ENCODE peak calls at places on chromosome 18, in ten cellular contexts. C, L, M, B, Q, A, V, K, Y and D are unnamed samples.

GRCh38 chr18:56522826-56523225 is 115.6 kb downstream of the TXNL1 start:
- DNase-seq in K (no peak), A (no peak), Q (peak), M (no peak), L (no peak), V (peak), C (no peak), B (no peak), Y (no peak), D (no peak)

GRCh38 chr18:34783485-34783884 is 73.4 kb downstream of the DTNA start:
- DNase-seq in K (no peak), A (no peak), Q (peak), L (peak), V (peak), B (no peak), M (no peak), C (no peak), Y (no peak), D (no peak)

GRCh38 chr18:6795307-6795706 is 65.8 kb downstream of the ARHGAP28 start:
- DNase-seq in Q (peak), K (no peak), Y (no peak), C (peak), B (no peak), A (no peak), M (no peak), V (peak), L (no peak), D (no peak)

GRCh38 chr18:9825571-9826073 is 60.2 kb upstream of the TXNDC2 start:
- DNase-seq in K (peak), M (no peak), L (peak), C (peak), B (peak), A (no peak), V (peak), Y (peak), Q (peak), D (peak)

GRCh38 chr18:31099490-31100230 is 2.6 kb downstream of the DSC2 start:
- DNase-seq in M (no peak), L (no peak), V (no peak), Y (no peak), C (peak), A (no peak), Q (no peak), K (no peak), B (no peak), D (no peak)

GRCh38 chr18:38481576-38481975 is 916.0 kb upstream of the CELF4 start:
- DNase-seq in M (no peak), L (no peak), V (no peak), C (no peak), Y (no peak), K (no peak), A (no peak), B (no peak), Q (no peak), D (no peak)

GRCh38 chr18:48460929-48461583 is 51.9 kb upstream of the ZBTB7C start:
- DNase-seq in Q (no peak), K (no peak), A (no peak), M (no peak), Y (no peak), V (no peak), L (peak), C (peak), B (no peak), D (no peak)

GRCh38 chr18:29145993-29146539 is 969.1 kb upstream of the CDH2 start:
- DNase-seq in M (no peak), Q (no peak), V (no peak), Y (no peak), B (no peak), K (no peak), A (no peak), L (no peak), C (no peak), D (no peak)

GRCh38 chr18:80253871-80254492 is 6.7 kb upstream of the PARD6G start:
- DNase-seq in V (no peak), Q (peak), C (peak), A (peak), L (no peak), M (no peak), K (no peak), B (peak), Y (no peak), D (peak)

GRCh38 chr18:35039633-35040032 is 1.6 kb upstream of the MAPRE2 start:
- DNase-seq in C (no peak), Y (no peak), V (no peak), Q (no peak), L (peak), K (no peak), M (no peak), B (no peak), A (no peak), D (no peak)

GRCh38 chr18:62281684-62282083 is 43.4 kb upstream of the TNFRSF11A start:
- DNase-seq in Y (no peak), B (no peak), V (peak), C (no peak), K (peak), L (peak), Q (peak), A (no peak), M (no peak), D (no peak)

GRCh38 chr18:79953921-79954651 is 2.6 kb upstream of the SLC66A2 start:
- DNase-seq in C (peak), L (no peak), Q (no peak), K (no peak), A (peak), B (peak), Y (no peak), V (no peak), M (no peak), D (peak)

GRCh38 chr18:70069381-70069780 is 121.7 kb upstream of the CD226 start:
- DNase-seq in C (no peak), L (no peak), A (no peak), V (no peak), B (no peak), Q (no peak), M (no peak), Y (no peak), K (no peak), D (no peak)

GRCh38 chr18:79902640-79903039 is 48.8 kb downstream of the SLC66A2 start:
- DNase-seq in V (no peak), Y (no peak), Q (no peak), C (no peak), A (no peak), L (no peak), M (no peak), K (no peak), B (no peak), D (no peak)

GRCh38 chr18:13623871-13624270 is 102.5 kb downstream of the FAM210A start:
- DNase-seq in V (no peak), L (no peak), M (no peak), Y (no peak), K (no peak), B (no peak), A (no peak), C (no peak), Q (no peak), D (no peak)

GRCh38 chr18:3538456-3538855 is 88.5 kb downstream of the TGIF1 start:
- DNase-seq in Q (no peak), A (no peak), V (peak), Y (peak), B (no peak), C (no peak), K (no peak), L (peak), M (no peak), D (no peak)

GRCh38 chr18:79380816-79381806 is 14.6 kb upstream of the NFATC1 start:
- DNase-seq in A (peak), B (peak), Y (peak), Q (peak), L (peak), V (peak), C (peak), K (no peak), M (peak), D (no peak)

GRCh38 chr18:61329398-61329797 is 3.8 kb upstream of the CDH20 start:
- DNase-seq in A (no peak), M (no peak), Y (no peak), V (no peak), C (no peak), K (no peak), B (no peak), L (no peak), Q (no peak), D (no peak)

GRCh38 chr18:74266161-74266560 is 25.6 kb downstream of the CYB5A start:
- DNase-seq in Y (no peak), V (no peak), K (no peak), A (no peak), L (no peak), Q (peak), B (no peak), C (no peak), M (no peak), D (no peak)

GRCh38 chr18:63098014-63098981 is 221.3 kb downstream of the BCL2 start:
- DNase-seq in B (no peak), L (no peak), A (no peak), V (no peak), Q (no peak), K (no peak), M (no peak), Y (no peak), C (no peak), D (no peak)

GRCh38 chr18:79852561-79853302 is 55.0 kb downstream of the KCNG2 start:
- DNase-seq in M (no peak), V (no peak), K (no peak), L (no peak), Y (no peak), C (no peak), B (no peak), A (no peak), Q (no peak), D (no peak)

GRCh38 chr18:70154591-70155194 is 50.8 kb downstream of the RTTN start:
- DNase-seq in Q (peak), K (peak), L (peak), B (no peak), V (peak), M (no peak), C (no peak), Y (no peak), A (no peak), D (no peak)

GRCh38 chr18:35653392-35653791 is 71.9 kb downstream of the GALNT1 start:
- DNase-seq in B (no peak), L (no peak), Y (no peak), C (no peak), M (no peak), Q (no peak), V (no peak), K (no peak), A (no peak), D (no peak)

GRCh38 chr18:75474332-75474731 is 46.8 kb upstream of the SMIM21 start:
- DNase-seq in L (peak), V (peak), C (no peak), Y (no peak), B (no peak), M (no peak), Q (no peak), K (no peak), A (no peak), D (no peak)

GRCh38 chr18:79378416-79379250 is 17.1 kb upstream of the NFATC1 start:
- DNase-seq in B (peak), Y (peak), M (peak), V (peak), C (peak), L (peak), K (no peak), A (peak), Q (peak), D (no peak)

GRCh38 chr18:46767217-46767616 is 10.4 kb upstream of the ST8SIA5 start:
- DNase-seq in A (no peak), Q (no peak), L (no peak), K (no peak), C (no peak), M (no peak), B (no peak), V (no peak), Y (no peak), D (no peak)

GRCh38 chr18:63834471-63835113 is 52.9 kb upstream of the SERPINB2 start:
- DNase-seq in V (no peak), C (no peak), A (no peak), Y (no peak), M (no peak), Q (no peak), L (no peak), K (peak), B (no peak), D (no peak)

GRCh38 chr18:40983835-40984234 is 971.2 kb upstream of the PIK3C3 start:
- DNase-seq in M (no peak), A (no peak), Y (no peak), K (no peak), Q (no peak), B (no peak), V (no peak), L (no peak), C (no peak), D (no peak)

GRCh38 chr18:58580623-58581022 is 48.3 kb downstream of the ALPK2 start:
- DNase-seq in C (no peak), A (no peak), B (no peak), L (peak), V (peak), M (peak), Y (no peak), K (peak), Q (peak), D (no peak)

GRCh38 chr18:58579561-58580047 is 49.3 kb downstream of the ALPK2 start:
- DNase-seq in A (no peak), Q (peak), K (peak), B (no peak), M (no peak), C (no peak), L (peak), V (peak), Y (no peak), D (no peak)

GRCh38 chr18:58581265-58581664 is 47.6 kb downstream of the ALPK2 start:
- DNase-seq in B (no peak), L (peak), V (peak), M (peak), A (no peak), K (peak), C (no peak), Y (no peak), Q (peak), D (no peak)

GRCh38 chr18:58578835-58579560 is 49.9 kb downstream of the ALPK2 start:
- DNase-seq in A (no peak), C (peak), Q (peak), B (no peak), V (peak), M (no peak), K (peak), L (peak), Y (no peak), D (no peak)

GRCh38 chr18:58580078-58580477 is 48.8 kb downstream of the ALPK2 start:
- DNase-seq in V (peak), L (no peak), C (no peak), K (no peak), M (no peak), A (no peak), Q (peak), Y (no peak), B (no peak), D (no peak)
- H3K4me3 ChIP-seq in V (peak), L (no peak), C (no peak), K (peak), M (no peak), A (no peak), Q (no peak), Y (no peak), B (no peak), D (no peak)

GRCh38 chr18:26804474-26804873 is 61.0 kb downstream of the AQP4 start:
- DNase-seq in K (no peak), L (no peak), Y (no peak), M (peak), B (no peak), V (no peak), Q (no peak), C (peak), A (no peak), D (no peak)
- TF ChIP-seq CTCF in K (no peak), L (no peak), Y (peak), M (peak), B (no peak), V (no peak), Q (no peak), C (peak), A (peak), D (peak)

DNA sequence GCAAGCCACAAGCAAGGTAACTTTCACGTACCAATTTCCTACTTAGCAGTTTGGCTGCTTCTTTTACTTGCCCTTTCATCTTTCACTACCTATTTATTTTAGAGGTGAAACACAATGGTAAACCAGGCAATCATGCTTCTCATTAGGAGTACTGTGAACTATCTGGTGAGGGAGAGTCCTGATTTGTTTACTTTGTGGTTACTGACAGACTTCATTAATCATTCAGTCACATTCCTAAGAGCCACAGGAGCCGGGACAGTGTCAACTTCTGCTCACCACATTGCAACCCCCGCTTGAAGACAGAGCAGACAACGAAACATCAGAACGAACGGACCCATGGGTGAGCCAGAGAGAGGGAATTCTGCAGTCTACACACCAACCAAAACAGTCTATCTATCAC is 28.8 kb downstream of the TUBB6 start:
- DNase-seq in K (no peak), Y (no peak), M (peak), V (peak), L (no peak), Q (peak), C (peak), A (no peak), B (no peak), D (peak)
- H3K4me3 ChIP-seq in K (no peak), Y (no peak), M (peak), V (no peak), L (no peak), Q (no peak), C (no peak), A (no peak), B (no peak), D (no peak)

GRCh38 chr18:51135795-51136194 is 61.7 kb downstream of the MEX3C start:
- DNase-seq in L (no peak), K (no peak), C (no peak), V (no peak), A (no peak), Y (no peak), M (peak), Q (no peak), B (no peak), D (no peak)
- TF ChIP-seq CTCF in L (peak), K (peak), C (peak), V (peak), A (no peak), Y (no peak), M (peak), Q (no peak), B (no peak), D (peak)

GRCh38 chr18:76589866-76590265 is 94.8 kb upstream of the ZNF516 start:
- DNase-seq in B (no peak), K (no peak), Y (no peak), A (no peak), C (no peak), V (no peak), M (no peak), L (no peak), Q (no peak), D (no peak)

GRCh38 chr18:76592096-76592495 is 97.1 kb upstream of the ZNF516 start:
- DNase-seq in B (no peak), Q (no peak), K (no peak), V (no peak), C (no peak), L (no peak), Y (no peak), A (no peak), M (no peak), D (no peak)

GRCh38 chr18:76587147-76587885 is 92.3 kb upstream of the ZNF516 start:
- DNase-seq in K (no peak), B (no peak), M (no peak), A (no peak), Q (no peak), V (no peak), C (no peak), Y (no peak), L (no peak), D (no peak)

GRCh38 chr18:76588591-76589303 is 93.7 kb upstream of the ZNF516 start:
- DNase-seq in V (no peak), L (peak), Y (no peak), C (no peak), Q (peak), K (no peak), B (no peak), A (no peak), M (peak), D (no peak)

GRCh38 chr18:76589309-76589708 is 94.3 kb upstream of the ZNF516 start:
- DNase-seq in A (no peak), Q (no peak), C (no peak), Y (no peak), M (no peak), B (no peak), K (no peak), V (no peak), L (no peak), D (no peak)
- H3K4me3 ChIP-seq in A (no peak), Q (no peak), C (no peak), Y (no peak), M (no peak), B (no peak), K (no peak), V (no peak), L (no peak), D (no peak)

GRCh38 chr18:53567935-53568574 is 656.4 kb downstream of the MBD2 start:
- DNase-seq in A (no peak), C (peak), L (peak), Q (peak), V (peak), M (peak), Y (no peak), K (peak), B (no peak), D (peak)
- TF ChIP-seq CTCF in A (peak), C (peak), L (peak), Q (peak), V (peak), M (peak), Y (peak), K (peak), B (no peak), D (peak)

DNA sequence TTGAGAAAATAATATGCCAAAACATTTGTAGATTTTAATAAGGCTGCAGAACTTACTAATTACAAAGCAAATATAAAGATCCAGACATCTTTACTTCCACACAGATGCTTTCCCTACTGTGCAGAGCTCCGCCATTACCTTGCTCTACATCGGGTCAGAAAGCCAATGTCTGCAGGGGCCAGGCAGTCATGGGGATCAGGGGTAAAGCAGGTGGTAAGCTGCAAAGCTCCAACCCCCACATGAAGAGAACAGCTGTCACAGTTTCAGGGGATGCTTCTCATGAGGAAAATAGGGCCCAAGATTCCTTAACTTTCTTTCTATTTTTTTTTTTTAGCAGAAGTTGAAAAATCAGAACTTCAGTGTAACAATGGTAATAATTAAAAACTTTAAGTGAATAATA is 102.7 kb downstream of the DCC start:
- DNase-seq in V (no peak), M (no peak), Y (no peak), K (no peak), L (no peak), Q (no peak), B (no peak), C (no peak), A (no peak), D (no peak)
- H3K4me3 ChIP-seq in V (no peak), M (no peak), Y (no peak), K (no peak), L (no peak), Q (no peak), B (no peak), C (no peak), A (no peak), D (no peak)

DNA sequence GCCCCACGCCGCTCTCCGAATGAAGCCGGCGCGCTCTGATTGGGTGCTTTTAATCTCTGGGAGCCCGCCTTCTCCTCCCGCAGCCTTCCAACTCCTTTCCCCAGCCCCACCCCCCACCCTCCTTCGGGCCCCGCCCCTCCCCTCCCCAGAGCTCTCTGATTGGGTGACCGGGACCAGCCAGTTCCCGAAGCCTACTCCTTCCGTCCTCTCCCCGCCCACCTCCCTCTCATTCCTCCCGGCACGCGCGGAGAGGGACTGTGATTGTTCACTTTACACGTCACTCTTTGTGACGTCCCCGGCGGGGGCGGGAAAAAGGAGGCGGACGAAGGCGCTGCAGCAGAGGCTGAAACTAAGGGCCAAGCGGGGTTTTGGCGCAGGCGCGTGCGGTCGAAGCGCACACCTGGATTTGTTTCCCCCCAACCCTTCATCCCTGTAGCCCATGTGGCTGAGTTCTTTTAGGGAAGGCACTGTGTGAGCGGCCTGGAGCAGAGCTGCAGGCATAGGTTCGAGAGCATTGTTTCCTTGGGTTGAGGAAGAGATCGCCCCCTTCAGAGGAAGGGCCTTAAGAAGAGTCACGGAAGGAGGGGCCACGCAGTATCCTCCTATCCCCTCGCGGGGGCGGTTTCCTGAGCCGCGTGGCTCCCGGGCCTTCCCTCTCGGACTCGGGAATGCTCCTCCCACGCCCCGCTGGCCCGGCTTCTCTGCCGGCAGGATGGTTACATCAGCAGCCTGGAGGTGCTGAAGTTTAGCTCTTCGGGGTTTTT is at the start of gene MEX3C:
- DNase-seq in B (peak), Q (peak), L (peak), Y (peak), A (peak), V (peak), K (peak), M (peak), C (peak), D (peak)
- TF ChIP-seq CTCF in B (no peak), Q (no peak), L (peak), Y (peak), A (peak), V (peak), K (peak), M (no peak), C (peak), D (peak)